ENCODE peak calls at places on chromosomes 12 and 14, in four cellular contexts. V is CD8-positive, alpha-beta T cell; R is AG04450; U is ascending aorta. Q is an unnamed sample.

GRCh38 chr12:69007166-69007857 is 74.3 kb upstream of the CPM start:
- DNase-seq in V (no peak), R (peak), U (no peak), Q (no peak)

GRCh38 chr12:131869871-131870418 is 24.5 kb upstream of the ULK1 start:
- DNase-seq in V (no peak), R (no peak), U (no peak), Q (no peak)

GRCh38 chr14:31261523-31261858 is 53.9 kb upstream of the HECTD1 start:
- DNase-seq in V (no peak), R (no peak), U (no peak), Q (no peak)

GRCh38 chr14:59182641-59183040 is 5.8 kb upstream of the DAAM1 start:
- DNase-seq in V (no peak), R (no peak), U (no peak), Q (no peak)

GRCh38 chr12:116236148-116236731 is 41.3 kb downstream of the MED13L start:
- DNase-seq in V (peak), R (no peak), U (no peak), Q (peak)

GRCh38 chr12:106673151-106673550 is 90.3 kb downstream of the RFX4 start:
- DNase-seq in V (no peak), R (no peak), U (no peak), Q (no peak)

GRCh38 chr14:103855734-103856095 is 8.3 kb upstream of the PPP1R13B start:
- DNase-seq in V (no peak), R (no peak), U (no peak), Q (no peak)

GRCh38 chr12:124626841-124627502 is 59.6 kb upstream of the NCOR2 start:
- DNase-seq in V (no peak), R (no peak), U (no peak), Q (no peak)

GRCh38 chr12:76002598-76003262 is 28.8 kb downstream of the PHLDA1 start:
- DNase-seq in V (no peak), R (no peak), U (no peak), Q (no peak)

DNA sequence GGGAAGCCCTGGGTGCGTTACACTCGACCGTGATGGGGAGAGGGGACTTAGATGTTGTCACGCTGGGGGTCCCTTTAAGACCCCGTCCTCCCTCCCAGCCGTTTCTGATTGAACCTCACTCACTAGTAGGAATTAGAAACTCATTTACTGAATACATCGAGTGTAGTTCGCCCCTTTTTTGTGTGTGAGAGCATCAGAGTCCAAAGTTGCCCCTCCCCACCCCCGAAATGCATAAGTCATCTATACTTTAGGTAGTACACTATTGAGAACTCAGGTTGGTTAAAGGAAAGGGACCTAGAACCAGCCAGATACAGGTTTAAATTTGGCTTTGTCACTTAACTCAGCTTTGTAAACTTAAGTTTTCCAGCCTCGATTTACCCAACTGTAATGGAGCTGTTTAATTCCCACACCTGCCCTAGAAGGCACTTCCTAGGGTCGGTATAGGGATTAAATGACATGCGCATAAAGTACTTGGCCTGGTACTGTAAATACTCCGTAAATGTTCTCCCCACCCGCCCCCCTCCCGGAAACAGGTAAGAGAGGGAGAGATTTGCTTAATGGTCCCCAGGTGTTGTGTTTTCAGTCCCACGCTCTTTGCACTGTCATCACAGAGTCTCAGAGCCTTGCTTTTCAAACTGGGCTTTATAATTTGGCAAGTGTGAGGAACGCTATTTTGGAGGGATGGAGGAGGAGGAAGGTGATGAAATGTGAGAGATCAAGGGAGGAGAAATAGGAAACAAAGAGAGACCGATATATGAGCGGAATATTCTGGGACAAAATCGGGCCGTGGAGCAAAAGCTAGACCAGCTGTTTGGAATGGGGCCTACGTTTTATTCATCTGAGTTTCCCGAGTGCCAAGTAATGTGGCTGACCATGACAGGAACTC is 893 bp downstream of the SUDS3 start:
- DNase-seq in V (no peak), R (no peak), U (no peak), Q (peak)
- TF ChIP-seq CTCF in V (no peak), R (no peak), U (no peak), Q (no peak)

GRCh38 chr12:57005980-57006808 is at the start of gene ZBTB39:
- DNase-seq in V (peak), R (no peak), U (no peak), Q (peak)
- TF ChIP-seq CTCF in V (peak), R (peak), U (peak), Q (peak)

GRCh38 chr14:76918751-76919421 is 92.7 kb downstream of the LRRC74A start:
- DNase-seq in V (no peak), R (peak), U (peak), Q (no peak)
- TF ChIP-seq CTCF in V (no peak), R (no peak), U (peak), Q (no peak)

DNA sequence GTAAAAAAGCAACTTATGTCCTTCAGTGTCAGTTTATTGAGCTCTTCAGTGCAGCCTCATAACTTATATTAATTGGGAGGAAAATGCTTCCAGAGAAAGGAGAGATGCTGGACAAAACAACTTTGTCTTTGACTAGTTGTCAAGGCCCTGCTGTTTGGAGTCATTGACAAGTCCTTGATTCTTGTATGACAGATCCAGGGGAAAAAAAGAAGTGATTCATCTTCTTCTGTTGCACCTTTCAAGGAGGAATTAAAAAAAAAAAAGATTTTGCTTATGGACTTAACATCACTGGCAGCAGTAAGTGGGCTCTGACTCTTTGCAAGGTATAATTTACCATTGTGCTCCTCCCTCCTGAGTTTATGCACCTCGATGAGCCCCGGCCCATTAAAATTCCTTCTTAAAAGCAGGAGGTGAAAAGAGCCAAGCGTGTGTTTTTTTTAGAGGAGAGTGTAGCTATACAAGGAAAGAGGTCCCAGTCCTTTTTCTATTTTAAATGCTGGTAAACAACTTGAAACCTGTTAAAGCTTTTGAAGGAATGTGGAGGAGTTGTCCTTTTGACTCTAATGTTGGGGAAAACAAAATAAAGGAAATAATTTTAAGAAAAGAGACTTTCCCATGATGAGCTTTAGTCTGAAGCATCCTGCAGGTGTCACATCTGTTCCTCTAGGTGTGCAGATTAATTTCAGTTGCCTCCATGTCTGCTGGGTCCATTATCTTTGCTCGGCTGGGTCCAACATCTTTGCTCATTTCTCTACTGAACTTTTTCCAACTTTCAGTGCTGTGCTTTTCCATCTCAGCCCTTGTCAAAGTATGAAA is 431.6 kb downstream of the RAD51B start:
- DNase-seq in V (no peak), R (no peak), U (no peak), Q (no peak)
- TF ChIP-seq CTCF in V (no peak), R (no peak), U (no peak), Q (peak)

GRCh38 chr12:58262796-58263195 is 321.4 kb downstream of the ATP23 start:
- DNase-seq in V (no peak), R (no peak), U (no peak), Q (no peak)
- TF ChIP-seq CTCF in V (no peak), R (no peak), U (no peak), Q (no peak)

DNA sequence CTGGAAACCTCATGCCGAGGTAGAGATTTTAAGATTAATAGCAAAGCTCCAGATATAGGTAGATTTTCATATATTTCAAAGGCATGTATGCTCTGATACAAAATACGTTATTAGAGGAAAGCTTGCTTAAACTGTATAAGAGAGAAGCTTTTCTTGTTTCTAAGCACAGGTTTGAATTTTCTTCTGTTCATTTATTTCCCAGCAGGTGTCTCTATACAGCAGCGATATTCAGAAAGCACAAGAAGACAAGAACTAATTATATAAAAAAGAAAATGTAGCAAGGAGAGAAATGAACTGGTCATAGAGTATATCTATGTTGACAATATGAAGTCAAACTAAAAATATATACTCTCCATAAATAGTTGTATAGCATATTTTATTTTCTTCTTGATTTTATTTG is 307.4 kb upstream of the NOVA1 start:
- DNase-seq in V (no peak), R (no peak), U (no peak), Q (no peak)
- TF ChIP-seq CTCF in V (no peak), R (no peak), U (no peak), Q (no peak)

GRCh38 chr14:32711103-32711680 is 227.5 kb upstream of the NPAS3 start:
- DNase-seq in V (no peak), R (no peak), U (no peak), Q (peak)
- TF ChIP-seq CTCF in V (no peak), R (peak), U (peak), Q (peak)

GRCh38 chr12:47079365-47079893 is at the start of gene PCED1B:
- DNase-seq in V (peak), R (no peak), U (peak), Q (peak)
- TF ChIP-seq CTCF in V (no peak), R (peak), U (peak), Q (peak)